ENCODE peak calls at places on chromosome 18, in six cellular contexts. B, R, W, A, P and M are unnamed samples.

GRCh38 chr18:11983592-11983991 is 2.3 kb downstream of the IMPA2 start:
- DNase-seq in R (no peak), B (peak), A (no peak), P (no peak), W (no peak), M (no peak)

GRCh38 chr18:58896268-58896667 is 31.6 kb downstream of the ZNF532 start:
- DNase-seq in P (no peak), W (no peak), R (no peak), A (no peak), B (peak), M (no peak)

GRCh38 chr18:76699923-76700322 is 122.4 kb upstream of the ZNF236 start:
- DNase-seq in B (no peak), A (no peak), P (no peak), R (no peak), W (no peak), M (peak)

GRCh38 chr18:34153711-34154110 is 71.0 kb downstream of the NOL4 start:
- DNase-seq in B (no peak), W (no peak), A (no peak), P (peak), R (no peak), M (peak)

GRCh38 chr18:44093253-44093652 is 587.4 kb upstream of the SETBP1 start:
- DNase-seq in B (no peak), R (no peak), P (no peak), A (no peak), W (no peak), M (peak)

GRCh38 chr18:11761553-11761952 is 72.5 kb downstream of the GNAL start:
- DNase-seq in R (no peak), B (no peak), W (no peak), P (no peak), A (no peak), M (no peak)

GRCh38 chr18:23043803-23044376 is 91.4 kb upstream of the CABLES1 start:
- DNase-seq in A (no peak), W (no peak), R (no peak), B (no peak), P (no peak), M (no peak)

GRCh38 chr18:46324556-46324955 is 220.4 kb downstream of the HAUS1 start:
- DNase-seq in R (no peak), B (no peak), A (peak), P (peak), W (no peak), M (peak)

GRCh38 chr18:46518438-46518837 is 138.6 kb downstream of the LOXHD1 start:
- DNase-seq in A (no peak), B (no peak), R (peak), P (no peak), W (no peak), M (no peak)

GRCh38 chr18:56890632-56891031 is 239.5 kb downstream of the WDR7 start:
- DNase-seq in A (peak), W (no peak), R (no peak), P (no peak), B (no peak), M (no peak)

GRCh38 chr18:55014095-55014494 is 54.8 kb upstream of the CCDC68 start:
- DNase-seq in P (no peak), A (no peak), R (no peak), B (no peak), W (no peak), M (no peak)

GRCh38 chr18:57776767-57777166 is 26.3 kb downstream of the ATP8B1 start:
- DNase-seq in W (no peak), R (no peak), A (no peak), P (peak), B (no peak), M (no peak)

GRCh38 chr18:7871560-7872456 is 304.7 kb downstream of the PTPRM start:
- DNase-seq in W (no peak), R (no peak), A (no peak), P (no peak), B (no peak), M (peak)

GRCh38 chr18:13290856-13291271 is 72.3 kb downstream of the LDLRAD4 start:
- DNase-seq in A (no peak), W (no peak), P (no peak), R (no peak), B (no peak), M (no peak)

GRCh38 chr18:60684843-60685513 is 312.4 kb upstream of the MC4R start:
- DNase-seq in B (no peak), R (no peak), P (peak), W (no peak), A (no peak), M (peak)

GRCh38 chr18:9615973-9616559 is 1.7 kb upstream of the PPP4R1 start:
- DNase-seq in P (peak), W (no peak), B (no peak), A (no peak), R (no peak), M (no peak)

GRCh38 chr18:36194719-36195315 is 7.5 kb downstream of the MOCOS start:
- DNase-seq in P (no peak), A (no peak), W (no peak), R (no peak), B (no peak), M (no peak)

GRCh38 chr18:37320320-37320719 is 245.3 kb downstream of the CELF4 start:
- DNase-seq in R (no peak), B (peak), P (no peak), W (no peak), A (no peak), M (no peak)

GRCh38 chr18:70004698-70005097 is 57.0 kb upstream of the CD226 start:
- DNase-seq in P (no peak), A (no peak), R (no peak), W (no peak), B (no peak), M (peak)

GRCh38 chr18:47717257-47717656 is 213.2 kb downstream of the SMAD2 start:
- DNase-seq in P (no peak), B (peak), W (peak), R (peak), A (no peak), M (no peak)

GRCh38 chr18:59228361-59228760 is 8.4 kb downstream of the GRP start:
- DNase-seq in W (no peak), R (no peak), A (no peak), P (no peak), B (no peak), M (no peak)

GRCh38 chr18:62584241-62585120 is 61.7 kb downstream of the ZCCHC2 start:
- DNase-seq in W (peak), A (peak), P (peak), R (peak), B (peak), M (peak)

GRCh38 chr18:28281400-28281799 is 104.5 kb upstream of the CDH2 start:
- DNase-seq in W (no peak), A (no peak), R (no peak), P (no peak), B (no peak), M (no peak)

GRCh38 chr18:31835528-31836138 is 75.0 kb upstream of the SLC25A52 start:
- DNase-seq in P (no peak), A (no peak), R (no peak), W (no peak), B (no peak), M (no peak)

GRCh38 chr18:61282926-61283325 is 50.3 kb upstream of the CDH20 start:
- DNase-seq in P (no peak), R (no peak), A (no peak), B (no peak), W (no peak), M (no peak)

GRCh38 chr18:61639886-61640285 is 252.9 kb downstream of the RNF152 start:
- DNase-seq in R (no peak), A (no peak), W (no peak), B (no peak), P (no peak), M (no peak)

GRCh38 chr18:22032392-22032961 is 136.9 kb upstream of the GATA6 start:
- DNase-seq in A (peak), W (no peak), P (no peak), B (peak), R (no peak), M (no peak)

GRCh38 chr18:39297225-39297624 is 1731.6 kb upstream of the CELF4 start:
- DNase-seq in A (no peak), P (no peak), R (no peak), W (no peak), B (no peak), M (no peak)

GRCh38 chr18:332721-333513 is 65.1 kb upstream of the THOC1 start:
- DNase-seq in R (no peak), B (peak), P (no peak), W (no peak), A (no peak), M (peak)

GRCh38 chr18:56235061-56235772 is 403.2 kb downstream of the TXNL1 start:
- DNase-seq in P (no peak), R (no peak), W (no peak), B (no peak), A (no peak), M (no peak)

GRCh38 chr18:37484893-37485834 is 80.4 kb downstream of the CELF4 start:
- DNase-seq in B (peak), W (no peak), R (peak), P (no peak), A (no peak), M (peak)

GRCh38 chr18:58253871-58254270 is 209.8 kb downstream of the NEDD4L start:
- DNase-seq in W (no peak), P (no peak), A (no peak), B (no peak), R (no peak), M (no peak)

GRCh38 chr18:60389314-60389713 is 16.7 kb upstream of the MC4R start:
- DNase-seq in P (no peak), A (no peak), W (no peak), B (no peak), R (no peak), M (no peak)

GRCh38 chr18:40937386-40937785 is 1017.6 kb upstream of the PIK3C3 start:
- DNase-seq in B (no peak), W (no peak), R (no peak), P (no peak), A (no peak), M (no peak)

GRCh38 chr18:48832961-48833700 is 117.6 kb downstream of the SMAD7 start:
- DNase-seq in A (no peak), B (peak), W (peak), R (peak), P (peak), M (no peak)

GRCh38 chr18:48834421-48835011 is 116.2 kb downstream of the SMAD7 start:
- DNase-seq in R (peak), B (peak), P (peak), W (peak), A (peak), M (peak)

GRCh38 chr18:48835119-48835518 is 115.6 kb downstream of the SMAD7 start:
- DNase-seq in B (no peak), A (no peak), P (peak), R (peak), W (peak), M (no peak)

GRCh38 chr18:48835745-48836191 is 115.0 kb downstream of the SMAD7 start:
- DNase-seq in R (no peak), A (no peak), P (no peak), B (no peak), W (no peak), M (no peak)

GRCh38 chr18:48833701-48834394 is 116.9 kb downstream of the SMAD7 start:
- DNase-seq in B (peak), R (peak), A (no peak), P (peak), W (peak), M (no peak)
- H3K4me3 ChIP-seq in B (no peak), R (no peak), A (no peak), P (no peak), W (no peak), M (no peak)

GRCh38 chr18:79458917-79459803 is 63.4 kb downstream of the NFATC1 start:
- DNase-seq in B (no peak), P (no peak), W (no peak), R (no peak), A (no peak), M (no peak)

GRCh38 chr18:79458131-79458838 is 62.6 kb downstream of the NFATC1 start:
- DNase-seq in B (peak), R (peak), W (no peak), A (peak), P (no peak), M (peak)

GRCh38 chr18:79456105-79456980 is 60.6 kb downstream of the NFATC1 start:
- DNase-seq in P (no peak), W (no peak), B (no peak), A (no peak), R (no peak), M (no peak)

GRCh38 chr18:79457239-79457638 is 61.5 kb downstream of the NFATC1 start:
- DNase-seq in A (no peak), B (no peak), P (no peak), W (no peak), R (no peak), M (no peak)

DNA sequence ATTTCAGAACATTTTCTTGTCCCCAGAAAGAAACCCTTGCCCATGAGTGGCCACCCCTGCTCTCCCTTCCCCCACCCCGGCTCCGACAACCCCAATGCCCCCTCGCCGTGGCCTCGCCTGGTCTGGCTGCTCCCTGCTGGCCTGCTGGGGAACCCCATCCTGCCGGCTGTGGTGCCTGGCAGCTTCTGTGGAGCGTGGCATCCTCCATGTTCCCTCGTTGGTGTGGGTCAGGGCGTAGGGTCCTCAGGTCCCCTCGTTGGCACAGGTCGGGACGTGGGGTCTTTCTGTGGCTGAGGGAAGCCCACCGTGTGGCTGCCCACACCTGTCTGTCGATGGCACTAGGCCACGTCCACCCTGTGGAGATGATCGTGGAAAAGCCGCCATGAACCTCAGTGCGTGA is 61.9 kb downstream of the NFATC1 start:
- DNase-seq in A (no peak), W (no peak), R (no peak), P (no peak), B (no peak), M (no peak)
- TF ChIP-seq CTCF in A (no peak), W (no peak), R (no peak), P (no peak), B (no peak), M (no peak)

GRCh38 chr18:5238371-5238758 is 41.3 kb upstream of the AKAIN1 start:
- DNase-seq in A (no peak), B (peak), R (peak), W (no peak), P (no peak), M (peak)

GRCh38 chr18:5237723-5238370 is 40.8 kb upstream of the AKAIN1 start:
- DNase-seq in R (peak), W (peak), B (peak), P (peak), A (peak), M (peak)

GRCh38 chr18:5237083-5237722 is 40.1 kb upstream of the AKAIN1 start:
- DNase-seq in R (no peak), B (no peak), A (no peak), W (no peak), P (peak), M (peak)

GRCh38 chr18:5239447-5239846 is 42.4 kb upstream of the AKAIN1 start:
- DNase-seq in A (no peak), R (no peak), B (no peak), P (no peak), W (no peak), M (no peak)
- H3K4me3 ChIP-seq in A (peak), R (peak), B (peak), P (no peak), W (peak), M (peak)

GRCh38 chr18:74788657-74789056 is 191.0 kb downstream of the ZNF407 start:
- DNase-seq in A (no peak), B (no peak), P (no peak), W (no peak), R (no peak), M (no peak)
- TF ChIP-seq CTCF in A (no peak), B (no peak), P (no peak), W (no peak), R (no peak), M (no peak)

GRCh38 chr18:26909599-26910290 is 44.2 kb upstream of the AQP4 start:
- DNase-seq in P (no peak), R (no peak), A (no peak), W (no peak), B (no peak), M (no peak)

GRCh38 chr18:26908906-26909305 is 43.4 kb upstream of the AQP4 start:
- DNase-seq in W (no peak), B (no peak), R (no peak), A (no peak), P (no peak), M (no peak)

GRCh38 chr18:26911840-26912239 is 46.3 kb upstream of the AQP4 start:
- DNase-seq in R (no peak), W (no peak), B (no peak), P (no peak), A (no peak), M (no peak)
- H3K4me3 ChIP-seq in R (no peak), W (no peak), B (no peak), P (no peak), A (no peak), M (no peak)

GRCh38 chr18:25305584-25305983 is 46.4 kb downstream of the ZNF521 start:
- DNase-seq in P (no peak), R (no peak), B (no peak), W (no peak), A (no peak), M (no peak)

GRCh38 chr18:25314824-25315223 is 37.1 kb downstream of the ZNF521 start:
- DNase-seq in B (no peak), W (no peak), P (no peak), R (no peak), A (no peak), M (no peak)

GRCh38 chr18:25306671-25307070 is 45.3 kb downstream of the ZNF521 start:
- DNase-seq in W (no peak), R (no peak), A (no peak), P (no peak), B (no peak), M (no peak)

GRCh38 chr18:25313274-25313673 is 38.7 kb downstream of the ZNF521 start:
- DNase-seq in W (no peak), R (no peak), A (no peak), B (no peak), P (no peak), M (no peak)

GRCh38 chr18:25310045-25310444 is 41.9 kb downstream of the ZNF521 start:
- DNase-seq in W (no peak), B (no peak), P (peak), A (no peak), R (no peak), M (peak)
- TF ChIP-seq CTCF in W (no peak), B (no peak), P (no peak), A (peak), R (peak), M (peak)

DNA sequence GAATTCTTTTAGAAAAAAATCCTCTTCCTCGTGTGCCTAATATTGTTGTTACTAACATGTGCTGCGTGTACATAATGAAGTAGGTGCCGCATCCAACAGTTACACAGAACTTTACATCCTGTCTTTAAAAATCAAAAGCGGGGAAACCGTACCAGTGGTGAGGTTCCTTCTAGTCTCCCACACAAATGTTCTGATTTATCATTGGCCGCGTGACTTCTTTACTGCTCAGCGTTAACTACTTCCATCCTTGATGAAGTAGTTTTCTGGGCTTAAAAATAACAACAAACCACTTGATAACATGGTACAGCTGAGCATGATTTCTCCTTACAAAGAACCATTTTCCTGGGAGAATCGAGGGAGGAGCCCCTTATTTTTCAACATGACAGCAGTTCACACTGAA is 9.7 kb downstream of the EMILIN2 start:
- DNase-seq in P (peak), B (no peak), R (no peak), W (peak), A (no peak), M (peak)
- H3K4me3 ChIP-seq in P (no peak), B (no peak), R (no peak), W (no peak), A (no peak), M (no peak)

GRCh38 chr18:52063923-52064322 is 276.1 kb upstream of the DCC start:
- DNase-seq in R (no peak), B (no peak), P (no peak), W (no peak), A (no peak), M (no peak)
- TF ChIP-seq CTCF in R (no peak), B (no peak), P (no peak), W (no peak), A (no peak), M (no peak)